ENCODE peak calls at places on chromosomes 6 and 20, in seven cellular contexts. K is NCI-H187 treated with DMSO at 0.1 percent for 48 hours; N is HCEC 1CT; Q is anterior cingulate cortex; W is stimulated activated CD4-positive, alpha-beta T cell treated with anti-CD3 and anti-CD28 coated beads, Interleukin-1b, Interleukin-23, amount 100 ng/mL, for 4 hours; O is non-pigmented ciliary epithelial cell; M is HTR-8/SVneo. F is an unnamed sample.

GRCh38 chr6:170089937-170090335 is 200.9 kb downstream of the DLL1 start:
- DNase-seq in O (no peak), W (no peak), K (no peak), Q (no peak), M (no peak), N (no peak), F (no peak)

GRCh38 chr6:149079911-149080501 is 237.5 kb upstream of the TAB2 start:
- DNase-seq in K (no peak), Q (no peak), M (no peak), W (no peak), O (no peak), N (peak; percentile 68), F (no peak)

GRCh38 chr6:42352856-42353564 is 98.7 kb downstream of the TRERF1 start:
- DNase-seq in K (no peak), W (no peak), N (peak; percentile 83), M (peak; percentile 40), Q (no peak), O (peak; percentile 37), F (no peak)

GRCh38 chr6:31580446-31580755 is 1.8 kb downstream of the LTB start:
- DNase-seq in K (no peak), O (no peak), N (no peak), M (no peak), W (no peak), Q (no peak), F (no peak)

GRCh38 chr6:170445487-170445886 is 107.6 kb downstream of the PSMB1 start:
- DNase-seq in M (no peak), Q (no peak), N (no peak), K (no peak), O (no peak), W (no peak), F (no peak)

GRCh38 chr6:53735896-53736295 is 58.9 kb upstream of the LRRC1 start:
- DNase-seq in Q (no peak), M (no peak), W (no peak), K (no peak), O (no peak), N (no peak), F (no peak)

GRCh38 chr6:25218346-25218745 is 60.8 kb upstream of the CARMIL1 start:
- DNase-seq in K (no peak), W (no peak), O (no peak), Q (no peak), M (no peak), N (no peak), F (no peak)

GRCh38 chr6:72758901-72759300 is 137.0 kb downstream of the KCNQ5 start:
- DNase-seq in M (no peak), W (no peak), K (no peak), N (no peak), Q (no peak), O (no peak), F (no peak)

GRCh38 chr6:111176038-111176762 is 88.9 kb downstream of the SLC16A10 start:
- DNase-seq in K (no peak), W (no peak), Q (no peak), O (no peak), M (no peak), N (no peak), F (no peak)

GRCh38 chr20:29301624-29302259 is 1955.7 kb upstream of the DEFB115 start:
- DNase-seq in N (no peak), K (no peak), Q (no peak), M (no peak), O (no peak), W (no peak), F (no peak)

GRCh38 chr20:33685328-33686007 is 717 bp downstream of the E2F1 start:
- DNase-seq in Q (no peak), W (no peak), M (no peak), K (no peak), O (no peak), N (peak; percentile 37), F (no peak)

GRCh38 chr20:46243707-46244628 is 64.3 kb downstream of the CDH22 start:
- DNase-seq in M (no peak), Q (no peak), W (no peak), K (no peak), N (no peak), O (no peak), F (peak; percentile 65)

GRCh38 chr6:108027594-108027993 is 46.9 kb downstream of the OSTM1 start:
- DNase-seq in Q (no peak), K (no peak), W (no peak), O (no peak), M (no peak), N (no peak), F (no peak)

GRCh38 chr6:27863962-27864905 is 48.0 kb downstream of the OR2B2 start:
- DNase-seq in W (no peak), N (peak; percentile 22), Q (no peak), K (no peak), M (no peak), O (no peak), F (no peak)

GRCh38 chr6:31103136-31103535 is 9.2 kb downstream of the C6orf15 start:
- DNase-seq in Q (no peak), M (no peak), O (no peak), N (no peak), K (no peak), W (no peak), F (no peak)

GRCh38 chr6:20202070-20202658 is 10.1 kb downstream of the MBOAT1 start:
- DNase-seq in Q (no peak), K (no peak), M (peak; percentile 47), N (peak; percentile 56), O (no peak), W (no peak), F (no peak)

GRCh38 chr6:14880052-14880451 is 365.8 kb upstream of the JARID2 start:
- DNase-seq in O (no peak), N (no peak), W (no peak), M (no peak), Q (no peak), K (no peak), F (no peak)

GRCh38 chr6:82072771-82073170 is 174.8 kb downstream of the IBTK start:
- DNase-seq in N (peak; percentile 33), M (no peak), Q (no peak), W (no peak), K (no peak), O (peak; percentile 71), F (no peak)

GRCh38 chr20:40945754-40946451 is 82.7 kb upstream of the TOP1 start:
- DNase-seq in N (peak; percentile 24), O (no peak), Q (peak; percentile 54), K (peak; percentile 2), W (no peak), M (peak; percentile 73), F (no peak)